ENCODE peak calls at places on chromosomes 4 and X, in four cellular contexts. S is breast epithelium, X is osteoblast, D is aorta. W is an unnamed sample.

GRCh38 chr4:139039044-139039443 is 23.5 kb downstream of the NOCT start:
- DNase-seq in X (no peak), S (no peak), D (no peak), W (no peak)

GRCh38 chr4:173415885-173416658 is 17.2 kb upstream of the SCRG1 start:
- DNase-seq in X (peak), S (peak), D (peak), W (no peak)

GRCh38 chrX:82362550-82362949 is 1145.5 kb upstream of the POU3F4 start:
- DNase-seq in D (no peak), S (no peak), X (no peak), W (no peak)

GRCh38 chr4:5082381-5082780 is 31.1 kb downstream of the STK32B start:
- DNase-seq in X (no peak), S (no peak), D (no peak), W (no peak)

GRCh38 chr4:185115827-185116232 is 27.2 kb upstream of the SLC25A4 start:
- DNase-seq in D (peak), X (peak), S (no peak), W (no peak)

GRCh38 chrX:106391284-106391852 is 220.4 kb upstream of the RADX start:
- DNase-seq in X (no peak), S (no peak), D (no peak), W (no peak)

GRCh38 chr4:86498560-86499166 is 95.5 kb upstream of the PTPN13 start:
- DNase-seq in D (no peak), X (peak), S (no peak), W (no peak)

GRCh38 chr4:77154761-77155499 is 2.1 kb upstream of the CCNG2 start:
- DNase-seq in X (no peak), D (no peak), S (no peak), W (no peak)

GRCh38 chr4:87032884-87033533 is 98.2 kb downstream of the AFF1 start:
- DNase-seq in D (no peak), X (peak), S (no peak), W (no peak)

GRCh38 chr4:47804598-47804997 is 33.3 kb downstream of the CORIN start:
- DNase-seq in D (no peak), X (no peak), S (no peak), W (no peak)

GRCh38 chrX:12978205-12979010 is 3.5 kb downstream of the TMSB4X start:
- DNase-seq in X (peak), D (peak), S (peak), W (no peak)

GRCh38 chr4:40221744-40222143 is 24.9 kb downstream of the RHOH start:
- DNase-seq in X (no peak), D (no peak), S (no peak), W (no peak)

GRCh38 chr4:40214038-40214437 is 17.2 kb downstream of the RHOH start:
- DNase-seq in X (no peak), S (no peak), D (no peak), W (no peak)

GRCh38 chr4:40212674-40213504 is 16.1 kb downstream of the RHOH start:
- DNase-seq in X (no peak), S (no peak), D (no peak), W (no peak)

GRCh38 chr4:40214661-40215418 is 18.0 kb downstream of the RHOH start:
- DNase-seq in D (no peak), S (no peak), X (no peak), W (no peak)

GRCh38 chr4:40216622-40217366 is 20.0 kb downstream of the RHOH start:
- DNase-seq in D (no peak), X (no peak), S (no peak), W (no peak)
- H3K27ac ChIP-seq in D (no peak), X (no peak), S (no peak), W (no peak)

DNA sequence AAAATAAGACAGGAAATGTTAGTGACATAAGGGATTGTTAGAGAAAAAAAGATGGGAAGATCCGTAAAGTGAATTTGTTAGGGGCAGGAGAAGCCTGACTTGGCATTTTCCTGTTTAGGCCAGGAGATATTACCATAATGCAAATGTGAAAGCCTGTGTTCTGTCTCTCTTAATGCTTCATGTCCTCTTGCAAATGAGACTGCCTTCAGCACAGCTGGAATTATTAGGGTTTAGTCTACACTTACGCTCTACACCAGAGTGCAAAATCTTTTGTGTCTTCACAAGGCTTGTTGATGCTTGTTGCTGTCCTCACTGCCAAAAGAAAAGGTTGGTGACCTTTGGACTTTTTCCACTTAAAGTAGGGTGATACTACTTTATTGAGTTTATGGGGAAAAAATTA is 56.8 kb downstream of the JADE1 start:
- DNase-seq in S (no peak), X (no peak), D (no peak), W (no peak)
- H3K27ac ChIP-seq in S (no peak), X (no peak), D (no peak), W (no peak)

DNA sequence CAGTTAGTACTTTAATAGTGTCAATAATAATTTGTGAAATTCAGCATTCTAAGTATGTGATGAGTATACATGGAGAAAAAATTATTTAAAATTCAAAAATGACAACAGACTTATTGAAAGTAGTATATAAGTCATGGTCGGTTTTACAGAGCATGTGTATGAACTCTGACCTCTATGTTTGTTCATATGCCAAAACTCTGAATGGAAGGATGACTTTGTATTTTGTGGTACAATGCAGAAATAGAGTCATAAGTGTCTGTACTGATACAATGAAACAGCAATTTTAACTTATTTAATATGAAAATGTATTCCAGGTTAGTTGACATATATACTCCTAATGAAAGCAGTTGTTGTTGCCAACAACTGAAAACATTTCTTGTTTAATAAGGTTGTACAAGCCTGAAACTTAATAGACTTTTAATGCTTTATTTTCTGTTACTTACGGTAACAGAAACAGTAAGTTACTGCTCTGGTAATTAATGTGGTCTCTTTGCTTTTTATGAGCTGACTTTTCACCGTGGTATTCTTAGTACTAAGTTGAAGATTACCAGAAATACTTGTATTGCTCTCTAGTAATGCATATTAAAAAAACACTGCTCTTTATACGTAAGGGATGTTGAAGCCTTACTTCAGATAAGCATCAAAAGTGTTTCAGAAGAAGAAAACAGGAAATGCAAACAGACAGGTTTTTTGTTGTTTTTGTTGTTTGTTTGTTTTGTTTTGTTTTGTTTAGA is 1.9 kb downstream of the UBE2K start:
- DNase-seq in X (peak), S (no peak), D (no peak), W (no peak)
- H3K27ac ChIP-seq in X (peak), S (peak), D (no peak), W (no peak)

GRCh38 chr4:113288257-113288656 is 238.8 kb downstream of the ANK2 start:
- DNase-seq in S (no peak), X (no peak), D (no peak), W (no peak)

GRCh38 chr4:113290666-113291065 is 241.2 kb downstream of the ANK2 start:
- DNase-seq in D (no peak), S (no peak), X (no peak), W (no peak)

GRCh38 chr4:113289736-113290135 is 240.3 kb downstream of the ANK2 start:
- DNase-seq in S (no peak), D (no peak), X (no peak), W (no peak)

GRCh38 chr4:113285512-113285911 is 236.1 kb downstream of the ANK2 start:
- DNase-seq in X (no peak), S (no peak), D (no peak), W (no peak)

DNA sequence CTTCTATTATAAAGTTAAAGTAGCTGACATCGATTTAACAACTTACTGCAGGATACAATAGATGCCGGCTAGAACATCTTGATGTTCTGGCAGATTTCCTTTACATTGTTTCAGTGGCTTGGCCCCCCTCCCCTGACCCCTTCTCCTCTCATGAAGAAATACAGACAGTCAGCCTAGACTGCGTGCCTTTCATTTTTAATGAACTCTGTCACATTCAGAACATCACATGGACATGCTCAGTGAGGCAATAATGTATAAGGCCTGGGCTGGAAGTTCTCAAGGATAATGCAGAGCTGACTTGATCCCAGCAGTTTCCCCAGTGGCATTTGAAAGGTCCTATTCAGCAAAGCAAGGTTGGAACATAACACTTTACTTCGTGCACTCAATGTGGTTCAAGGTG is 239.2 kb downstream of the ANK2 start:
- DNase-seq in S (no peak), D (no peak), X (no peak), W (no peak)
- H3K27ac ChIP-seq in S (no peak), D (no peak), X (no peak), W (no peak)

DNA sequence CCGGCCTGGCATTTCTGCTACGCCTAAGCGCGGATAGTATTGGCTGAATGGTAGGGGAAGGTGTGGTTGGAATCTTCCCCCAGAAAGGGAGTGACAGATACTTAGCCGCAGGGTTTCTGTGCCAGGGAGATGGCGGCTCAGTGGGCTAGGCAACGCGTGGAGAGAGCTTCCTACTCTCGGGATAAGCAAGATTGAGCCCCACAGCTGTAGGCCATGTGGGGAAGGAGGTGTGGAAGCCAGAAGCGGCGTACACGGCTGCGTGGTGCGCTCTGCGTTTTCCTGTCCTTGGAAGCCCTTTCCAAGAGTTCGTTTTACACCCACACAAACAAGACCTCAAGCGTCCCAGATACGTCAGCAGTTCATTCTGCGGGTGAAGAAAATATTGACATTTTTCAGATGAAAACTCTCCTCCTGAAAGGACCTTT is 376 bp upstream of the GPAT3 start:
- DNase-seq in D (peak), S (peak), X (peak), W (no peak)
- H3K27ac ChIP-seq in D (no peak), S (peak), X (no peak), W (no peak)

GRCh38 chr4:162497564-162498167 is 333.9 kb upstream of the FSTL5 start:
- DNase-seq in D (no peak), X (no peak), S (no peak), W (no peak)
- H3K27ac ChIP-seq in D (no peak), X (no peak), S (no peak), W (no peak)

DNA sequence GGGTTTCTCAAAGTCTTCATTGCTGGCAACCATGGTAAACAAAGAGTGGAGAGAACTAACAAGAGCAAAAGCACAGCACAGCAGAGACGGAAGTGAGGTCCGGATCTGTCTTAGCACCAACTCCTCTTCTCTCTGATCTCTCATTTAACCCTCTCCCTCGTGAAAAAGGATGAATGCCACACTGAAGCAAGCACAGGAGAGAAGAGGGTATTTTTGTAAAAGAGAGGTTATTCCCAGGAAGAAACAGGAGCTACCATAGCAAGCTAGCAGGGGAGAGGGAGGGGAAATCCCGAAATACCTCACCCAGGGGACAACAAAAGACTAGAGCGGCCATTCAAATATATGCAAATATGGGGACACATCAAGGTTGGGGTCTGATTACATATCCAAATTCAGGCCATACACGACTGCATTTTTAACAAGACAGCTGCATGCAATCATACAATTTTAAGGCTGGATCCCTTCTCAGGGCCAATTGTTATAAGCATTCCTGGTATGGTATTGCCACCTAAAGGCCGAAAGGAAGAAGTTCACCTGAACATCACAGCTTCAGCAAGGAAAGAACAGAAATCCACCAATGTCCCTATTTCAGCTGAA is 46.6 kb downstream of the CD40LG start:
- DNase-seq in X (peak), S (no peak), D (no peak), W (no peak)
- H3K27ac ChIP-seq in X (no peak), S (no peak), D (no peak), W (no peak)

DNA sequence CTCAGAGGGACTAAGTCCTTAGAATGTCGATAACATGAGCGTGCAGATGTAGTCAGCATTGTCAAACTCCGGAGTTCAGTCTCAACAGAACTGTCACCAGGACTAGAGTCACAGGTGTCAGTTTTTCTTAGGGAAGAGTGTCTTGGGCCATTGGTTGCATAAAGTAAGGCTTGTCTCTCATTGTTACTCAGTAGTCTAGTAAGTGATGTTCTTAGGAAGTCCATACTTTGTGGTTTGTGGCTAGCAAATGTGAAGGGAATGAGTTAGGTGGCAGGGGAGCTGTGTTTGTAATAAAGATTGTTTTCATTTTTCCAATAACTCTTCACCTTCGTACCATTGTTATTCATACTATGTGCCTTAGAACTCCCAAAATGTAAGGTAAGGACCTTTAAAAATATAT is 119.6 kb downstream of the AFF2 start:
- DNase-seq in X (no peak), D (no peak), S (no peak), W (no peak)
- H3K27ac ChIP-seq in X (no peak), D (no peak), S (no peak), W (no peak)

DNA sequence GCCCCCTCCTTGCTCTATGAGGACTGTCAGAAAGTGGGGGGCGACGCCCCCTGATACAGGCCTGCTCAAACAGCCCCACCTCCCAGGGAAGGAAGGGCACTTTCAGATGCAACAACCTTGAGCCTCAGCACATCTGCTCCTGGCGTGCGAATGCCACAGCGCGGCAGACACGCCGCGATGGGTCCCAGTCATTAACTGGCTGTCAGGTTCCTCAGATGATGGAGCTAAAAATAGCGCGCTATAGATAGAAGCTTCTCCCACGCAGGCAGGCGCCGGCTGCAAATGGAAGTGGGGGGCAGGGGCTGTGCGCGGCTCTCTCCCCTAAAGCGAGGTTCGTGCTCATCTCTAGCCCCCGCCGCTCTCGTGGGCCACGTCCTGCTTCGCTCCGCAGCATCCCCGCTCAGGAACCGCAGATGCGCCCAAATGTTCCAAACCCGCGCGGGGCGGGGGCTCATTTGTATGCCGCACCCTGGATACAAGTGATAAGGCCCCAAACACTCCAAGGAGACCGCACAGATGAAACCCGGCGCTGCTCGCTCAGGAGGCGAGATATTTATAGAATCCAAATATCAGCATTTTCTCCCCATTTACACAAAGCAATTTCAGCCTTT is 57.7 kb upstream of the LGI2 start:
- DNase-seq in D (no peak), X (no peak), S (no peak), W (no peak)
- H3K27ac ChIP-seq in D (no peak), X (no peak), S (no peak), W (no peak)

GRCh38 chr4:39320381-39321115 is 45.6 kb downstream of the RFC1 start:
- DNase-seq in S (no peak), D (no peak), X (no peak), W (no peak)
- H3K27ac ChIP-seq in S (no peak), D (no peak), X (peak), W (no peak)